ENCODE peak calls at places on chromosomes 11 and 22, in nine cellular contexts. T is small intestine, S is iris pigment epithelial cell, D is DMS153, W is Right ventricle myocardium superior, Z is kidney tubule cell, G is NCI-H1105, Q is colonic mucosa, F is NCI-H187 treated with DMSO at 0.1 percent for 48 hours. E is an unnamed sample.

GRCh38 chr11:111229604-111230003 is 15.9 kb upstream of the POU2AF2 start:
- DNase-seq in T (no peak), S (peak), D (no peak), W (no peak), Z (no peak), G (no peak), Q (no peak), F (no peak), E (no peak)

GRCh38 chr11:48044577-48044976 is 64.2 kb downstream of the PTPRJ start:
- DNase-seq in T (no peak), S (no peak), D (no peak), W (peak), Z (no peak), G (no peak), Q (no peak), F (no peak), E (no peak)

GRCh38 chr11:102396708-102397563 is 49.9 kb downstream of the BIRC2 start:
- DNase-seq in T (no peak), S (peak), D (no peak), W (no peak), Z (no peak), G (no peak), Q (no peak), F (no peak), E (no peak)

GRCh38 chr22:43925433-43926348 is 2.1 kb downstream of the PNPLA3 start:
- DNase-seq in T (peak), S (no peak), D (no peak), W (no peak), Z (peak), G (no peak), Q (no peak), F (no peak), E (no peak)

GRCh38 chr11:85028329-85029101 is 598.6 kb downstream of the DLG2 start:
- DNase-seq in T (no peak), S (no peak), D (no peak), W (no peak), Z (no peak), G (no peak), Q (no peak), F (no peak), E (no peak)

GRCh38 chr11:117606807-117607206 is 190.2 kb downstream of the DSCAML1 start:
- DNase-seq in T (no peak), S (no peak), D (no peak), W (no peak), Z (peak), G (no peak), Q (no peak), F (no peak), E (no peak)

GRCh38 chr22:47316020-47316419 is 553.6 kb downstream of the TBC1D22A start:
- DNase-seq in T (no peak), S (no peak), D (peak), W (no peak), Z (no peak), G (peak), Q (no peak), F (no peak), E (no peak)

GRCh38 chr11:27205779-27206549 is 157.1 kb downstream of the CCDC34 start:
- DNase-seq in T (no peak), S (no peak), D (no peak), W (no peak), Z (no peak), G (no peak), Q (peak), F (no peak), E (no peak)

GRCh38 chr11:76735841-76736240 is 47.3 kb upstream of the TSKU start:
- DNase-seq in T (no peak), S (no peak), D (no peak), W (no peak), Z (no peak), G (no peak), Q (no peak), F (no peak), E (no peak)

GRCh38 chr11:90447651-90448050 is 224.8 kb upstream of the CHORDC1 start:
- DNase-seq in T (no peak), S (no peak), D (no peak), W (no peak), Z (no peak), G (no peak), Q (no peak), F (no peak), E (no peak)

GRCh38 chr11:121071456-121072236 is 29.4 kb upstream of the TECTA start:
- DNase-seq in T (no peak), S (no peak), D (no peak), W (no peak), Z (no peak), G (no peak), Q (no peak), F (no peak), E (no peak)

GRCh38 chr11:639324-639977 is 2.4 kb downstream of the DRD4 start:
- DNase-seq in T (no peak), S (no peak), D (no peak), W (no peak), Z (no peak), G (no peak), Q (no peak), F (no peak), E (no peak)

GRCh38 chr11:71245601-71246391 is 6.6 kb downstream of the SHANK2 start:
- DNase-seq in T (no peak), S (no peak), D (no peak), W (no peak), Z (no peak), G (no peak), Q (no peak), F (no peak), E (no peak)

GRCh38 chr11:2098691-2099522 is 40.3 kb downstream of the IGF2 start:
- DNase-seq in T (no peak), S (no peak), D (no peak), W (peak), Z (no peak), G (no peak), Q (no peak), F (no peak), E (no peak)

GRCh38 chr11:92153542-92153941 is 71.1 kb upstream of the FAT3 start:
- DNase-seq in T (no peak), S (no peak), D (no peak), W (no peak), Z (no peak), G (no peak), Q (no peak), F (no peak), E (no peak)

GRCh38 chr22:42693055-42693762 is 27.5 kb downstream of the A4GALT start:
- DNase-seq in T (no peak), S (no peak), D (no peak), W (no peak), Z (no peak), G (no peak), Q (no peak), F (no peak), E (no peak)

GRCh38 chr11:116811194-116811593 is 11.9 kb downstream of the APOA4 start:
- DNase-seq in T (no peak), S (no peak), D (no peak), W (no peak), Z (no peak), G (no peak), Q (no peak), F (no peak), E (no peak)

GRCh38 chr11:5363712-5364111 is 12.4 kb downstream of the OR51B6 start:
- DNase-seq in T (no peak), S (peak), D (no peak), W (no peak), Z (no peak), G (no peak), Q (no peak), F (no peak), E (no peak)

GRCh38 chr11:70675697-70676374 is 277.5 kb downstream of the CTTN start:
- DNase-seq in T (peak), S (no peak), D (peak), W (no peak), Z (no peak), G (peak), Q (peak), F (peak), E (no peak)

GRCh38 chr22:19872779-19873137 is 18.1 kb upstream of the GNB1L start:
- DNase-seq in T (no peak), S (no peak), D (peak), W (no peak), Z (no peak), G (peak), Q (peak), F (no peak), E (no peak)

GRCh38 chr11:123034587-123034986 is 27.3 kb downstream of the HSPA8 start:
- DNase-seq in T (no peak), S (no peak), D (no peak), W (no peak), Z (no peak), G (no peak), Q (no peak), F (no peak), E (no peak)

GRCh38 chr11:96237759-96238158 is 105.2 kb downstream of the MAML2 start:
- DNase-seq in T (no peak), S (no peak), D (peak), W (no peak), Z (no peak), G (peak), Q (no peak), F (no peak), E (no peak)

GRCh38 chr22:45731798-45732495 is 60.3 kb downstream of the ATXN10 start:
- DNase-seq in T (no peak), S (peak), D (no peak), W (no peak), Z (no peak), G (no peak), Q (no peak), F (no peak), E (no peak)

GRCh38 chr11:6219359-6219758 is 14.0 kb downstream of the C11orf42 start:
- DNase-seq in T (peak), S (peak), D (no peak), W (no peak), Z (peak), G (no peak), Q (peak), F (no peak), E (no peak)

GRCh38 chr11:31340903-31341572 is 28.5 kb downstream of the DCDC1 start:
- DNase-seq in T (peak), S (peak), D (no peak), W (no peak), Z (peak), G (no peak), Q (peak), F (no peak), E (no peak)

GRCh38 chr22:45911601-45912271 is 65.2 kb downstream of the WNT7B start:
- DNase-seq in T (no peak), S (peak), D (peak), W (peak), Z (peak), G (peak), Q (no peak), F (peak), E (no peak)

GRCh38 chr11:2084721-2085120 is 54.5 kb downstream of the IGF2 start:
- DNase-seq in T (no peak), S (no peak), D (no peak), W (no peak), Z (no peak), G (no peak), Q (no peak), F (no peak), E (no peak)

GRCh38 chr22:37599161-37599560 is 9.5 kb upstream of the GGA1 start:
- DNase-seq in T (peak), S (no peak), D (peak), W (no peak), Z (peak), G (peak), Q (peak), F (no peak), E (no peak)

GRCh38 chr22:27601195-27601594 is 200.4 kb downstream of the MN1 start:
- DNase-seq in T (no peak), S (no peak), D (no peak), W (no peak), Z (no peak), G (no peak), Q (no peak), F (no peak), E (no peak)

GRCh38 chr11:75954039-75954438 is 139.0 kb downstream of the UVRAG start:
- DNase-seq in T (no peak), S (no peak), D (no peak), W (no peak), Z (no peak), G (no peak), Q (no peak), F (no peak), E (no peak)

GRCh38 chr11:121929581-121929980 is 186.4 kb downstream of the BLID start:
- DNase-seq in T (no peak), S (peak), D (peak), W (peak), Z (peak), G (peak), Q (no peak), F (peak), E (no peak)

E was measured in glomerular endothelial cell.